ENCODE peak calls at places on chromosomes 5 and 9, in ten cellular contexts. O is activated T-helper 9 cell treated with anti-CD3 and anti-CD28 coated beads, Interleukin-2, amount 50 U/mL, for 16 hours; T is A549; S is renal cortical epithelial cell; D is WTC11; J is sigmoid colon; G is HTR-8/SVneo; H is cardiac muscle cell; F is activated CD4-positive, alpha-beta T cell treated with anti-CD3 and anti-CD28 coated beads, Interleukin-2, amount 50 U/mL, for 4 hours; I is sciatic nerve. K is an unnamed sample.

GRCh38 chr9:28938981-28939380 is 1365.7 kb upstream of the C9orf72 start:
- DNase-seq in J (no peak), G (no peak), H (no peak), T (no peak), D (no peak), O (no peak), S (no peak), I (no peak), F (no peak), K (peak)

GRCh38 chr9:112034216-112034611 is 137.6 kb downstream of the UGCG start:
- DNase-seq in G (no peak), O (no peak), S (no peak), D (no peak), T (no peak), I (no peak), H (no peak), J (no peak), F (no peak), K (no peak)

GRCh38 chr5:54329731-54330709 is 19.6 kb upstream of the ARL15 start:
- DNase-seq in G (peak), H (peak), J (no peak), O (no peak), T (no peak), S (peak), D (no peak), I (no peak), F (no peak), K (no peak)

GRCh38 chr5:172800088-172800551 is 29.1 kb upstream of the DUSP1 start:
- DNase-seq in J (peak), F (no peak), S (peak), O (no peak), T (no peak), I (no peak), D (no peak), H (peak), G (no peak), K (no peak)

GRCh38 chr5:159906957-159907356 is 9.3 kb upstream of the ADRA1B start:
- DNase-seq in D (no peak), J (no peak), H (no peak), T (no peak), I (no peak), S (peak), G (no peak), F (no peak), O (no peak), K (no peak)

GRCh38 chr5:132022737-132023136 is 11.3 kb upstream of the ACSL6 start:
- DNase-seq in O (no peak), S (no peak), J (no peak), G (no peak), F (no peak), T (no peak), H (no peak), I (no peak), D (no peak), K (no peak)

GRCh38 chr5:39231705-39232525 is 12.6 kb upstream of the FYB1 start:
- DNase-seq in H (peak), O (peak), I (no peak), D (no peak), J (no peak), S (peak), T (no peak), F (no peak), G (no peak), K (no peak)

GRCh38 chr5:147918101-147918500 is 11.8 kb upstream of the C5orf46 start:
- DNase-seq in H (no peak), T (no peak), I (no peak), G (no peak), S (peak), F (no peak), D (no peak), J (no peak), O (no peak), K (no peak)

GRCh38 chr9:116992870-116993269 is 305.8 kb downstream of the TRIM32 start:
- DNase-seq in S (no peak), H (no peak), O (no peak), T (no peak), F (no peak), D (no peak), J (no peak), G (no peak), I (no peak), K (no peak)

GRCh38 chr5:77649776-77650175 is 11.3 kb upstream of the OTP start:
- DNase-seq in J (no peak), O (no peak), H (no peak), D (no peak), G (no peak), I (no peak), T (no peak), S (no peak), F (no peak), K (no peak)

GRCh38 chr9:117782931-117783788 is 79.0 kb downstream of the TLR4 start:
- DNase-seq in G (peak), T (peak), S (peak), J (peak), I (peak), O (peak), F (peak), D (peak), H (peak), K (peak)

GRCh38 chr5:33180900-33181299 is 259.9 kb upstream of the TARS1 start:
- DNase-seq in H (peak), G (peak), O (no peak), S (peak), T (peak), I (no peak), D (no peak), F (no peak), J (no peak), K (peak)

GRCh38 chr5:142699105-142699720 is 13.3 kb upstream of the FGF1 start:
- DNase-seq in H (peak), S (peak), D (peak), I (peak), T (peak), G (peak), J (peak), F (peak), O (peak), K (peak)

GRCh38 chr9:112037281-112038016 is 137.6 kb downstream of the SUSD1 start:
- DNase-seq in F (peak), S (peak), T (no peak), O (peak), J (no peak), D (no peak), H (peak), I (no peak), G (no peak), K (peak)

GRCh38 chr5:104412649-104413240 is 850.2 kb upstream of the NUDT12 start:
- DNase-seq in F (no peak), D (peak), O (no peak), S (peak), G (no peak), I (no peak), J (no peak), H (peak), T (peak), K (peak)

GRCh38 chr9:35845824-35846771 is 17.1 kb downstream of the TMEM8B start:
- DNase-seq in H (no peak), J (peak), T (no peak), D (peak), I (no peak), O (no peak), F (no peak), S (no peak), G (no peak), K (peak)

GRCh38 chr9:70081120-70081495 is 37.5 kb downstream of the MAMDC2 start:
- DNase-seq in H (no peak), F (no peak), S (peak), G (no peak), D (no peak), I (no peak), J (peak), T (no peak), O (no peak), K (no peak)

GRCh38 chr5:151741678-151742423 is 16.6 kb downstream of the ATOX1 start:
- DNase-seq in S (peak), O (no peak), J (no peak), T (no peak), H (no peak), G (no peak), F (no peak), D (no peak), I (no peak), K (no peak)

GRCh38 chr5:100517301-100517974 is 17.7 kb upstream of the FAM174A start:
- DNase-seq in S (no peak), H (no peak), T (no peak), D (peak), G (no peak), F (no peak), O (no peak), I (no peak), J (no peak), K (no peak)

GRCh38 chr9:2341956-2342355 is 279.6 kb upstream of the VLDLR start:
- DNase-seq in O (no peak), F (no peak), J (no peak), G (no peak), S (no peak), T (no peak), I (no peak), H (no peak), D (no peak), K (no peak)

K was measured in neural progenitor cell.